ENCODE peak calls at places on chromosomes 3 and 15, in nine cellular contexts. One of them, this sample, is unnamed.

GRCh38 chr3:140630366-140630765 is 47.5 kb upstream of the TRIM42 start:
- DNase-seq in Panc1: no peak
- DNase-seq in H1: no peak
- DNase-seq in neural progenitor cell: no peak
- DNase-seq in uterus: no peak
- DNase-seq in psoas muscle: no peak
- DNase-seq in lower lobe of right lung: no peak
- DNase-seq in transverse colon: no peak
- DNase-seq in foreskin keratinocyte: no peak
- DNase-seq in this sample: no peak

GRCh38 chr3:157159037-157159761 is 748 bp downstream of the CCNL1 start:
- DNase-seq in Panc1: no peak
- DNase-seq in H1: peak; percentile 79
- DNase-seq in neural progenitor cell: peak; percentile 86
- DNase-seq in uterus: peak; percentile 59
- DNase-seq in psoas muscle: peak; percentile 71
- DNase-seq in lower lobe of right lung: peak; percentile 83
- DNase-seq in transverse colon: peak; percentile 79
- DNase-seq in foreskin keratinocyte: peak; percentile 58
- DNase-seq in this sample: peak; percentile 64

GRCh38 chr15:70415330-70415884 is 317.7 kb upstream of the TLE3 start:
- DNase-seq in Panc1: no peak
- DNase-seq in H1: no peak
- DNase-seq in neural progenitor cell: no peak
- DNase-seq in uterus: no peak
- DNase-seq in psoas muscle: no peak
- DNase-seq in lower lobe of right lung: no peak
- DNase-seq in transverse colon: peak; percentile 44
- DNase-seq in foreskin keratinocyte: no peak
- DNase-seq in this sample: no peak

GRCh38 chr15:69044899-69045298 is 30.4 kb downstream of the NOX5 start:
- DNase-seq in Panc1: no peak
- DNase-seq in H1: peak; percentile 38
- DNase-seq in neural progenitor cell: no peak
- DNase-seq in uterus: no peak
- DNase-seq in psoas muscle: no peak
- DNase-seq in lower lobe of right lung: no peak
- DNase-seq in transverse colon: no peak
- DNase-seq in foreskin keratinocyte: peak; percentile 88
- DNase-seq in this sample: no peak

GRCh38 chr3:46135475-46135874 is 72.6 kb downstream of the CCR1 start:
- DNase-seq in Panc1: no peak
- DNase-seq in H1: no peak
- DNase-seq in neural progenitor cell: no peak
- DNase-seq in uterus: no peak
- DNase-seq in psoas muscle: no peak
- DNase-seq in lower lobe of right lung: no peak
- DNase-seq in transverse colon: no peak
- DNase-seq in foreskin keratinocyte: no peak
- DNase-seq in this sample: no peak

GRCh38 chr15:80608688-80609087 is 86.4 kb upstream of the ABHD17C start:
- DNase-seq in Panc1: no peak
- DNase-seq in H1: peak; percentile 7
- DNase-seq in neural progenitor cell: no peak
- DNase-seq in uterus: no peak
- DNase-seq in psoas muscle: no peak
- DNase-seq in lower lobe of right lung: no peak
- DNase-seq in transverse colon: no peak
- DNase-seq in foreskin keratinocyte: peak; percentile 69
- DNase-seq in this sample: no peak

GRCh38 chr3:172179680-172180399 is 140.5 kb downstream of the FNDC3B start:
- DNase-seq in Panc1: no peak
- DNase-seq in H1: no peak
- DNase-seq in neural progenitor cell: no peak
- DNase-seq in uterus: no peak
- DNase-seq in psoas muscle: no peak
- DNase-seq in lower lobe of right lung: no peak
- DNase-seq in transverse colon: no peak
- DNase-seq in foreskin keratinocyte: no peak
- DNase-seq in this sample: no peak

GRCh38 chr3:189049458-189050231 is 122.1 kb upstream of the TPRG1 start:
- DNase-seq in Panc1: no peak
- DNase-seq in H1: peak; percentile 57
- DNase-seq in neural progenitor cell: no peak
- DNase-seq in uterus: no peak
- DNase-seq in psoas muscle: no peak
- DNase-seq in lower lobe of right lung: no peak
- DNase-seq in transverse colon: no peak
- DNase-seq in foreskin keratinocyte: no peak
- DNase-seq in this sample: no peak

GRCh38 chr3:159672728-159673471 is 315.7 kb upstream of the IL12A start:
- DNase-seq in Panc1: no peak
- DNase-seq in H1: no peak
- DNase-seq in neural progenitor cell: peak; percentile 19
- DNase-seq in uterus: no peak
- DNase-seq in psoas muscle: no peak
- DNase-seq in lower lobe of right lung: no peak
- DNase-seq in transverse colon: no peak
- DNase-seq in foreskin keratinocyte: peak; percentile 3
- DNase-seq in this sample: no peak

GRCh38 chr15:94027571-94027970 is 203.8 kb upstream of the MCTP2 start:
- DNase-seq in Panc1: no peak
- DNase-seq in H1: no peak
- DNase-seq in neural progenitor cell: no peak
- DNase-seq in uterus: no peak
- DNase-seq in psoas muscle: no peak
- DNase-seq in lower lobe of right lung: no peak
- DNase-seq in transverse colon: no peak
- DNase-seq in foreskin keratinocyte: no peak
- DNase-seq in this sample: no peak

GRCh38 chr3:118097660-118098059 is 937.0 kb downstream of the IGSF11 start:
- DNase-seq in Panc1: no peak
- DNase-seq in H1: no peak
- DNase-seq in neural progenitor cell: no peak
- DNase-seq in uterus: no peak
- DNase-seq in psoas muscle: no peak
- DNase-seq in lower lobe of right lung: no peak
- DNase-seq in transverse colon: no peak
- DNase-seq in foreskin keratinocyte: no peak
- DNase-seq in this sample: no peak

GRCh38 chr3:152330565-152330964 is 61.8 kb downstream of the MBNL1 start:
- DNase-seq in Panc1: no peak
- DNase-seq in H1: no peak
- DNase-seq in neural progenitor cell: no peak
- DNase-seq in uterus: no peak
- DNase-seq in psoas muscle: no peak
- DNase-seq in lower lobe of right lung: no peak
- DNase-seq in transverse colon: no peak
- DNase-seq in foreskin keratinocyte: no peak
- DNase-seq in this sample: no peak
- H3K27ac ChIP-seq in Panc1: no peak overlapping the region
- H3K27ac ChIP-seq in H1: no peak overlapping the region
- H3K27ac ChIP-seq in neural progenitor cell: no peak overlapping the region
- H3K27ac ChIP-seq in uterus: peak overlapping the region; percentile 69
- H3K27ac ChIP-seq in psoas muscle: peak overlapping the region; percentile 82
- H3K27ac ChIP-seq in lower lobe of right lung: peak overlapping the region; percentile 14
- H3K27ac ChIP-seq in transverse colon: peak overlapping the region; percentile 74
- H3K27ac ChIP-seq in foreskin keratinocyte: no peak overlapping the region
- H3K27ac ChIP-seq in this sample: peak overlapping the region; percentile 78

DNA sequence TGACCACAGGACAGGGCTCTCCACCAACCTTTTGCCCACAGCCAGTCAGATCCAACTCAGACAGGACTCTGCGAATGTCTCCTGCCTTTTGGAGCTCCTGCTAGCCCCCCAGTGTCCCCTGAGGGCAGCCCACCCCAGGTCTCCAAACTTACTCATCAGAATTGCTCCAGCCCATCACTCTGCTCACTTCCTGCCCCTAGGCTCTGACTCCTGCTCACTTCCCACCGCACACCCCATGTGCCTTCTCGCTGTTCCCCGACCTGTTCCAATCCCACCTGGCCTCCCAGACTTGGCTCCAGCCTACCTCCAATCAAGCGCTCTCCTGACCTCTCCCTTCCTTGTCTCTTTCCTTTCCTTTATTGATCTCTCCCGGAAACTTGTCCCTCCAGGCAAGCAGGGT is 5.9 kb upstream of the STRA6 start:
- DNase-seq in Panc1: no peak
- DNase-seq in H1: no peak
- DNase-seq in neural progenitor cell: no peak
- DNase-seq in uterus: no peak
- DNase-seq in psoas muscle: no peak
- DNase-seq in lower lobe of right lung: no peak
- DNase-seq in transverse colon: no peak
- DNase-seq in foreskin keratinocyte: no peak
- DNase-seq in this sample: no peak
- H3K27ac ChIP-seq in Panc1: no peak overlapping the region
- H3K27ac ChIP-seq in H1: no peak overlapping the region
- H3K27ac ChIP-seq in neural progenitor cell: no peak overlapping the region
- H3K27ac ChIP-seq in uterus: peak overlapping the region; percentile 72
- H3K27ac ChIP-seq in psoas muscle: no peak overlapping the region
- H3K27ac ChIP-seq in lower lobe of right lung: no peak overlapping the region
- H3K27ac ChIP-seq in transverse colon: no peak overlapping the region
- H3K27ac ChIP-seq in foreskin keratinocyte: no peak overlapping the region
- H3K27ac ChIP-seq in this sample: no peak overlapping the region

GRCh38 chr3:58191361-58191991 is 19.3 kb downstream of the DNASE1L3 start:
- DNase-seq in Panc1: no peak
- DNase-seq in H1: no peak
- DNase-seq in neural progenitor cell: no peak
- DNase-seq in uterus: no peak
- DNase-seq in psoas muscle: no peak
- DNase-seq in lower lobe of right lung: no peak
- DNase-seq in transverse colon: no peak
- DNase-seq in foreskin keratinocyte: no peak
- DNase-seq in this sample: no peak

GRCh38 chr3:58192076-58192475 is 18.7 kb downstream of the DNASE1L3 start:
- DNase-seq in Panc1: no peak
- DNase-seq in H1: no peak
- DNase-seq in neural progenitor cell: no peak
- DNase-seq in uterus: no peak
- DNase-seq in psoas muscle: no peak
- DNase-seq in lower lobe of right lung: no peak
- DNase-seq in transverse colon: no peak
- DNase-seq in foreskin keratinocyte: no peak
- DNase-seq in this sample: no peak

GRCh38 chr3:58189691-58190090 is 21.1 kb downstream of the DNASE1L3 start:
- DNase-seq in Panc1: no peak
- DNase-seq in H1: no peak
- DNase-seq in neural progenitor cell: no peak
- DNase-seq in uterus: no peak
- DNase-seq in psoas muscle: no peak
- DNase-seq in lower lobe of right lung: no peak
- DNase-seq in transverse colon: no peak
- DNase-seq in foreskin keratinocyte: no peak
- DNase-seq in this sample: no peak

GRCh38 chr3:58190291-58190690 is 20.5 kb downstream of the DNASE1L3 start:
- DNase-seq in Panc1: no peak
- DNase-seq in H1: no peak
- DNase-seq in neural progenitor cell: no peak
- DNase-seq in uterus: no peak
- DNase-seq in psoas muscle: no peak
- DNase-seq in lower lobe of right lung: no peak
- DNase-seq in transverse colon: no peak
- DNase-seq in foreskin keratinocyte: no peak
- DNase-seq in this sample: no peak

DNA sequence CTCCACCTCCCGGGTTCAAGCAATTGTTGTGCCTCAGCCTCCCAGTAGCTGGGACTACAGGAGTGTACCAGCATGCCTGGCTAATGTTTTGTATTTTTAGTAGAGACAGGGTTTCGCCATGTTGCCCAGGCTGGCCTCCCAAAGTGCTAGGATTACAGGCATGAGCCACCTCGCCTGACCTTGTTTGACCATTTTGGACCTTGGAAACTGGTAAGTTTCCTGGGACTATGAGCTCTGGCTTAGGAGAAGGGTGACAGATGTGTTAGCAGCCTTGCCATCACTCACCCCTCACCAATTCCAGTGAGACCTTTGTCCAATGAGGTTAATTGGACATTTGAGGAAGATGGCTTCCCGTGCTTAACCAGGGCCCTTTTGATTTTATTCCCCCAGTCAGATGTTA is 19.9 kb downstream of the DNASE1L3 start:
- DNase-seq in Panc1: no peak
- DNase-seq in H1: no peak
- DNase-seq in neural progenitor cell: no peak
- DNase-seq in uterus: no peak
- DNase-seq in psoas muscle: no peak
- DNase-seq in lower lobe of right lung: no peak
- DNase-seq in transverse colon: no peak
- DNase-seq in foreskin keratinocyte: no peak
- DNase-seq in this sample: no peak
- H3K27ac ChIP-seq in Panc1: no peak overlapping the region
- H3K27ac ChIP-seq in H1: no peak overlapping the region
- H3K27ac ChIP-seq in neural progenitor cell: no peak overlapping the region
- H3K27ac ChIP-seq in uterus: no peak overlapping the region
- H3K27ac ChIP-seq in psoas muscle: no peak overlapping the region
- H3K27ac ChIP-seq in lower lobe of right lung: no peak overlapping the region
- H3K27ac ChIP-seq in transverse colon: no peak overlapping the region
- H3K27ac ChIP-seq in foreskin keratinocyte: no peak overlapping the region
- H3K27ac ChIP-seq in this sample: no peak overlapping the region

DNA sequence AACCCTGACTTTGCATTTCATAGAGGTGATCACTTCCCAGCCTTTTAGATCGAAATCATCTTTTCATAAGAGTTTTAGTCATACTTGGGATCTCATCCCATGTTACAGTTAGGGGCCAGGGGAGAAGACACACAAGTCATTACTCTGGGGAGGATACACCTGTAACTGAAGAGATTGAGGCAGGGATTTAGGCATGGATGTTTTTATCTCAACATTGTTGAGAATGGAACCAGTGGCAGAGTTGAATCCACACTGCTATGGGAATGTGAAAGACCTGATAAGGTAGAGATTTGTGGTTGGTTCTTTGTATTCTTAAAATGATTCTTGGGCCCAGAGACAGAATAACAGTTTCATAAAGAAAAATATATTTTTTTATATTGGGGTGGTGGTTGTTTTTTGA is 16.2 kb upstream of the CLEC3B start:
- DNase-seq in Panc1: no peak
- DNase-seq in H1: no peak
- DNase-seq in neural progenitor cell: no peak
- DNase-seq in uterus: no peak
- DNase-seq in psoas muscle: no peak
- DNase-seq in lower lobe of right lung: no peak
- DNase-seq in transverse colon: no peak
- DNase-seq in foreskin keratinocyte: no peak
- DNase-seq in this sample: no peak
- H3K27ac ChIP-seq in Panc1: no peak overlapping the region
- H3K27ac ChIP-seq in H1: no peak overlapping the region
- H3K27ac ChIP-seq in neural progenitor cell: no peak overlapping the region
- H3K27ac ChIP-seq in uterus: peak overlapping the region; percentile 83
- H3K27ac ChIP-seq in psoas muscle: no peak overlapping the region
- H3K27ac ChIP-seq in lower lobe of right lung: peak overlapping the region; percentile 78
- H3K27ac ChIP-seq in transverse colon: peak overlapping the region; percentile 78
- H3K27ac ChIP-seq in foreskin keratinocyte: no peak overlapping the region
- H3K27ac ChIP-seq in this sample: peak overlapping the region; percentile 89

This sample was measured in adrenal gland.